ENCODE peak calls at places on chromosomes 11 and 22, in eight cellular contexts. One of them, this sample, is unnamed.

GRCh38 chr11:102223859-102224258 is 93.4 kb upstream of the BIRC3 start:
- DNase-seq in neural progenitor cell: no peak
- DNase-seq in PC-9: no peak
- DNase-seq in IMR-90: peak; percentile 42
- DNase-seq in hepatocyte: peak; percentile 47
- DNase-seq in GM23248: peak; percentile 41
- DNase-seq in GM23338: no peak
- DNase-seq in fibroblast of lung: peak; percentile 17
- DNase-seq in this sample: no peak

GRCh38 chr11:95599959-95600586 is 189.5 kb downstream of the FAM76B start:
- DNase-seq in GM23248: no peak
- DNase-seq in PC-9: no peak
- DNase-seq in fibroblast of lung: no peak
- DNase-seq in GM23338: no peak
- DNase-seq in IMR-90: no peak
- DNase-seq in neural progenitor cell: peak; percentile 12
- DNase-seq in hepatocyte: no peak
- DNase-seq in this sample: no peak

GRCh38 chr11:10441652-10442503 is 13.2 kb upstream of the AMPD3 start:
- DNase-seq in IMR-90: no peak
- DNase-seq in GM23338: no peak
- DNase-seq in PC-9: no peak
- DNase-seq in neural progenitor cell: no peak
- DNase-seq in hepatocyte: no peak
- DNase-seq in fibroblast of lung: peak; percentile 45
- DNase-seq in GM23248: no peak
- DNase-seq in this sample: peak; percentile 95

GRCh38 chr11:10514713-10515112 is 26.3 kb downstream of the RNF141 start:
- DNase-seq in PC-9: no peak
- DNase-seq in hepatocyte: no peak
- DNase-seq in neural progenitor cell: no peak
- DNase-seq in GM23248: peak; percentile 56
- DNase-seq in fibroblast of lung: peak; percentile 33
- DNase-seq in IMR-90: peak; percentile 14
- DNase-seq in GM23338: no peak
- DNase-seq in this sample: no peak

GRCh38 chr11:100302824-100303223 is 384.3 kb upstream of the ARHGAP42 start:
- DNase-seq in hepatocyte: no peak
- DNase-seq in IMR-90: no peak
- DNase-seq in GM23248: no peak
- DNase-seq in PC-9: no peak
- DNase-seq in GM23338: no peak
- DNase-seq in fibroblast of lung: no peak
- DNase-seq in neural progenitor cell: no peak
- DNase-seq in this sample: no peak

GRCh38 chr11:13338437-13339069 is 61.0 kb downstream of the BMAL1 start:
- DNase-seq in hepatocyte: no peak
- DNase-seq in GM23248: peak; percentile 79
- DNase-seq in PC-9: no peak
- DNase-seq in IMR-90: peak; percentile 69
- DNase-seq in fibroblast of lung: no peak
- DNase-seq in GM23338: no peak
- DNase-seq in neural progenitor cell: no peak
- DNase-seq in this sample: peak; percentile 21

GRCh38 chr11:65852508-65853248 is 5.3 kb downstream of the CFL1 start:
- DNase-seq in fibroblast of lung: no peak
- DNase-seq in GM23248: no peak
- DNase-seq in IMR-90: no peak
- DNase-seq in PC-9: no peak
- DNase-seq in neural progenitor cell: peak; percentile 1
- DNase-seq in GM23338: no peak
- DNase-seq in hepatocyte: peak; percentile 7
- DNase-seq in this sample: no peak

GRCh38 chr11:64665381-64665780 is 57.6 kb downstream of the NRXN2 start:
- DNase-seq in hepatocyte: no peak
- DNase-seq in GM23338: peak; percentile 18
- DNase-seq in fibroblast of lung: no peak
- DNase-seq in IMR-90: no peak
- DNase-seq in PC-9: peak; percentile 65
- DNase-seq in neural progenitor cell: no peak
- DNase-seq in GM23248: no peak
- DNase-seq in this sample: no peak

GRCh38 chr22:45999379-45999971 is 22.5 kb upstream of the WNT7B start:
- DNase-seq in fibroblast of lung: no peak
- DNase-seq in neural progenitor cell: no peak
- DNase-seq in GM23338: no peak
- DNase-seq in IMR-90: no peak
- DNase-seq in hepatocyte: no peak
- DNase-seq in GM23248: no peak
- DNase-seq in PC-9: no peak
- DNase-seq in this sample: no peak

GRCh38 chr11:828501-829115 is 889 bp downstream of the CRACR2B start:
- DNase-seq in PC-9: no peak
- DNase-seq in GM23248: no peak
- DNase-seq in hepatocyte: no peak
- DNase-seq in IMR-90: no peak
- DNase-seq in neural progenitor cell: peak; percentile 51
- DNase-seq in fibroblast of lung: no peak
- DNase-seq in GM23338: no peak
- DNase-seq in this sample: no peak

GRCh38 chr22:21984793-21985192 is 2.2 kb upstream of the TOP3B start:
- DNase-seq in fibroblast of lung: no peak
- DNase-seq in GM23248: peak; percentile 44
- DNase-seq in GM23338: peak; percentile 86
- DNase-seq in IMR-90: peak; percentile 40
- DNase-seq in PC-9: no peak
- DNase-seq in neural progenitor cell: peak; percentile 79
- DNase-seq in hepatocyte: peak; percentile 34
- DNase-seq in this sample: no peak

GRCh38 chr11:83292709-83293435 is 6.7 kb upstream of the CCDC90B start:
- DNase-seq in IMR-90: peak; percentile 73
- DNase-seq in neural progenitor cell: peak; percentile 85
- DNase-seq in PC-9: peak; percentile 14
- DNase-seq in fibroblast of lung: peak; percentile 66
- DNase-seq in GM23338: peak; percentile 95
- DNase-seq in hepatocyte: peak; percentile 83
- DNase-seq in GM23248: peak; percentile 93
- DNase-seq in this sample: peak; percentile 72

GRCh38 chr11:70872950-70873735 is 379.2 kb downstream of the SHANK2 start:
- DNase-seq in fibroblast of lung: no peak
- DNase-seq in hepatocyte: no peak
- DNase-seq in IMR-90: no peak
- DNase-seq in PC-9: no peak
- DNase-seq in GM23338: peak; percentile 83
- DNase-seq in neural progenitor cell: peak; percentile 36
- DNase-seq in GM23248: no peak
- DNase-seq in this sample: no peak

GRCh38 chr22:17100621-17101020 is 15.8 kb downstream of the IL17RA start:
- DNase-seq in fibroblast of lung: no peak
- DNase-seq in GM23338: no peak
- DNase-seq in GM23248: no peak
- DNase-seq in hepatocyte: no peak
- DNase-seq in neural progenitor cell: no peak
- DNase-seq in PC-9: no peak
- DNase-seq in IMR-90: no peak
- DNase-seq in this sample: no peak

GRCh38 chr11:7533199-7534029 is 19.6 kb downstream of the PPFIBP2 start:
- DNase-seq in IMR-90: no peak
- DNase-seq in PC-9: no peak
- DNase-seq in GM23338: no peak
- DNase-seq in fibroblast of lung: no peak
- DNase-seq in neural progenitor cell: no peak
- DNase-seq in hepatocyte: no peak
- DNase-seq in GM23248: no peak
- DNase-seq in this sample: no peak

GRCh38 chr11:65113839-65114238 is 2.2 kb downstream of the TM7SF2 start:
- DNase-seq in PC-9: no peak
- DNase-seq in neural progenitor cell: no peak
- DNase-seq in fibroblast of lung: no peak
- DNase-seq in GM23248: no peak
- DNase-seq in IMR-90: no peak
- DNase-seq in GM23338: no peak
- DNase-seq in hepatocyte: no peak
- DNase-seq in this sample: no peak

GRCh38 chr11:85815186-85815911 is 4.4 kb upstream of the SYTL2 start:
- DNase-seq in IMR-90: peak; percentile 95
- DNase-seq in GM23338: no peak
- DNase-seq in fibroblast of lung: peak; percentile 85
- DNase-seq in PC-9: no peak
- DNase-seq in GM23248: peak; percentile 72
- DNase-seq in neural progenitor cell: no peak
- DNase-seq in hepatocyte: no peak
- DNase-seq in this sample: no peak

GRCh38 chr11:19027829-19028595 is 32.5 kb downstream of the MRGPRX2 start:
- DNase-seq in hepatocyte: peak; percentile 11
- DNase-seq in PC-9: peak; percentile 60
- DNase-seq in GM23338: no peak
- DNase-seq in IMR-90: peak; percentile 55
- DNase-seq in neural progenitor cell: no peak
- DNase-seq in GM23248: peak; percentile 72
- DNase-seq in fibroblast of lung: peak; percentile 97
- DNase-seq in this sample: no peak

GRCh38 chr11:95693298-95693697 is 96.3 kb downstream of the FAM76B start:
- DNase-seq in neural progenitor cell: no peak
- DNase-seq in fibroblast of lung: no peak
- DNase-seq in GM23338: no peak
- DNase-seq in GM23248: no peak
- DNase-seq in IMR-90: no peak
- DNase-seq in PC-9: no peak
- DNase-seq in hepatocyte: no peak
- DNase-seq in this sample: no peak

GRCh38 chr11:73404048-73404447 is 27.8 kb downstream of the RELT start:
- DNase-seq in neural progenitor cell: peak; percentile 61
- DNase-seq in fibroblast of lung: no peak
- DNase-seq in GM23338: peak; percentile 73
- DNase-seq in IMR-90: peak; percentile 40
- DNase-seq in PC-9: peak; percentile 47
- DNase-seq in hepatocyte: peak; percentile 74
- DNase-seq in GM23248: peak; percentile 70
- DNase-seq in this sample: no peak

GRCh38 chr11:118927554-118928107 is 1.9 kb upstream of the BCL9L start:
- DNase-seq in hepatocyte: peak; percentile 6
- DNase-seq in GM23248: peak; percentile 15
- DNase-seq in neural progenitor cell: no peak
- DNase-seq in GM23338: no peak
- DNase-seq in IMR-90: no peak
- DNase-seq in PC-9: no peak
- DNase-seq in fibroblast of lung: no peak
- DNase-seq in this sample: no peak
- H3K4me3 ChIP-seq in hepatocyte: no peak overlapping the region
- H3K4me3 ChIP-seq in GM23248: peak overlapping the region; percentile 82
- H3K4me3 ChIP-seq in neural progenitor cell: peak overlapping the region; percentile 73
- H3K4me3 ChIP-seq in GM23338: peak overlapping the region; percentile 99
- H3K4me3 ChIP-seq in IMR-90: no peak overlapping the region
- H3K4me3 ChIP-seq in PC-9: peak overlapping the region; percentile 84
- H3K4me3 ChIP-seq in fibroblast of lung: peak overlapping the region; percentile 79
- H3K4me3 ChIP-seq in this sample: peak overlapping the region; percentile 72

DNA sequence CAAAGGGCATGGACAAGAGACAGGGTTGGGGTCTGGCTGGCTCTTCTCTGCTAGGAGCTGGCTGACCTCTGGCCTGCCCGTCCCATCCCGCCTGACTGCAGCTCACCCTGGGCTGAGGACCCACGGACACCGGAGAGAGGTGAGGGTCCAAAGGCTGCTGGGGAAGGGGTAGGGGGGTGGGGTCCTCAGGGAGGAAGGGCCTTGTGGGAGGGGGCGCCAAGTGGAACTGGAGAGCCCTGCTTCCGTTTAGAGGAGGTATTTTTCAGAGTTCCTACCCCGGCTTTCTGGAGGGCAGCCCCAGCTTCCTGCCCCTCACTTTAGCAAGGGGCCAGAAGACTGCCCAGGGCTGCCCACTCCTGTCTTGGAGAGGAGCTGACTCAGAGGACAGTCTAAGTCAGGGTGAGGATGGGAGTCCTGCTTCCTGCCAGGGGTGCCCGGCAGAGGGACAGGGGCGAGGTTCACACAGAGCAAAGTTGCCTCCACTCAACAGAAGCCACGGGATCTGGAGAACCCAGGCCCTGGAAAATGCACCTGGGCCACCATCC is 7.1 kb downstream of the LARGE2 start:
- DNase-seq in PC-9: no peak
- DNase-seq in neural progenitor cell: no peak
- DNase-seq in GM23248: peak; percentile 40
- DNase-seq in GM23338: no peak
- DNase-seq in fibroblast of lung: no peak
- DNase-seq in hepatocyte: no peak
- DNase-seq in IMR-90: no peak
- DNase-seq in this sample: no peak
- H3K27ac ChIP-seq in PC-9: no peak overlapping the region
- H3K27ac ChIP-seq in neural progenitor cell: no peak overlapping the region
- H3K27ac ChIP-seq in GM23248: no peak overlapping the region
- H3K27ac ChIP-seq in GM23338: peak overlapping the region; percentile 50
- H3K27ac ChIP-seq in fibroblast of lung: no peak overlapping the region
- H3K27ac ChIP-seq in hepatocyte: no peak overlapping the region
- H3K27ac ChIP-seq in IMR-90: no peak overlapping the region
- H3K27ac ChIP-seq in this sample: peak overlapping the region; percentile 73

GRCh38 chr11:128502736-128503135 is 84.6 kb downstream of the ETS1 start:
- DNase-seq in PC-9: peak; percentile 71
- DNase-seq in IMR-90: peak; percentile 96
- DNase-seq in GM23248: peak; percentile 93
- DNase-seq in GM23338: no peak
- DNase-seq in hepatocyte: peak; percentile 64
- DNase-seq in fibroblast of lung: peak; percentile 95
- DNase-seq in neural progenitor cell: no peak
- DNase-seq in this sample: no peak
- H4K20me1 ChIP-seq in PC-9: no peaks in the 10 kb centered on the region
- H4K20me1 ChIP-seq in IMR-90: peaks cover 88% of the 10 kb centered on the region
- H4K20me1 ChIP-seq in GM23248: peaks cover 7% of the 10 kb centered on the region
- H4K20me1 ChIP-seq in GM23338: peaks cover 18% of the 10 kb centered on the region
- H4K20me1 ChIP-seq in hepatocyte: no peaks in the 10 kb centered on the region
- H4K20me1 ChIP-seq in fibroblast of lung: no peaks in the 10 kb centered on the region
- H4K20me1 ChIP-seq in neural progenitor cell: no peaks in the 10 kb centered on the region
- H4K20me1 ChIP-seq in this sample: no peaks in the 10 kb centered on the region

GRCh38 chr22:37242395-37242918 is 1.6 kb downstream of the RAC2 start:
- DNase-seq in neural progenitor cell: no peak
- DNase-seq in GM23338: no peak
- DNase-seq in IMR-90: peak; percentile 38
- DNase-seq in hepatocyte: peak; percentile 40
- DNase-seq in fibroblast of lung: peak; percentile 40
- DNase-seq in PC-9: peak; percentile 49
- DNase-seq in GM23248: peak; percentile 48
- DNase-seq in this sample: peak; percentile 90

GRCh38 chr22:37244922-37245722 is 1.1 kb upstream of the RAC2 start:
- DNase-seq in GM23248: no peak
- DNase-seq in hepatocyte: no peak
- DNase-seq in PC-9: no peak
- DNase-seq in IMR-90: no peak
- DNase-seq in GM23338: no peak
- DNase-seq in neural progenitor cell: no peak
- DNase-seq in fibroblast of lung: no peak
- DNase-seq in this sample: peak; percentile 89

GRCh38 chr22:37244114-37244921 is at the start of gene RAC2:
- DNase-seq in GM23338: peak; percentile 62
- DNase-seq in GM23248: peak; percentile 73
- DNase-seq in neural progenitor cell: peak; percentile 47
- DNase-seq in IMR-90: peak; percentile 57
- DNase-seq in fibroblast of lung: peak; percentile 63
- DNase-seq in PC-9: peak; percentile 76
- DNase-seq in hepatocyte: peak; percentile 64
- DNase-seq in this sample: peak; percentile 92

GRCh38 chr22:37241351-37242142 is 2.5 kb downstream of the RAC2 start:
- DNase-seq in hepatocyte: no peak
- DNase-seq in neural progenitor cell: no peak
- DNase-seq in GM23248: no peak
- DNase-seq in fibroblast of lung: peak; percentile 6
- DNase-seq in GM23338: no peak
- DNase-seq in PC-9: no peak
- DNase-seq in IMR-90: no peak
- DNase-seq in this sample: no peak

GRCh38 chr22:37243402-37244113 is 511 bp downstream of the RAC2 start:
- DNase-seq in fibroblast of lung: no peak
- DNase-seq in neural progenitor cell: no peak
- DNase-seq in hepatocyte: no peak
- DNase-seq in GM23338: no peak
- DNase-seq in IMR-90: no peak
- DNase-seq in GM23248: no peak
- DNase-seq in PC-9: no peak
- DNase-seq in this sample: no peak
- H3K4me3 ChIP-seq in fibroblast of lung: peak overlapping the region; percentile 36
- H3K4me3 ChIP-seq in neural progenitor cell: no peak overlapping the region
- H3K4me3 ChIP-seq in hepatocyte: no peak overlapping the region
- H3K4me3 ChIP-seq in GM23338: peak overlapping the region; percentile 28
- H3K4me3 ChIP-seq in IMR-90: peak overlapping the region; percentile 34
- H3K4me3 ChIP-seq in GM23248: peak overlapping the region; percentile 73
- H3K4me3 ChIP-seq in PC-9: peak overlapping the region; percentile 63
- H3K4me3 ChIP-seq in this sample: peak overlapping the region; percentile 100